ENCODE peak calls at places on chromosomes 2 and 18, in eight cellular contexts. U, R, P, Z, Y, W, N and Q are unnamed samples. For H3K9me3, the result is how much of the 10 kb centered on the place peaks cover.

GRCh38 chr2:223113161-223113560 is 61.2 kb downstream of the KCNE4 start:
- DNase-seq in U (no peak), R (no peak), P (no peak), Z (no peak), Y (peak), W (peak), N (no peak), Q (no peak)

GRCh38 chr2:176680916-176681315 is 411.7 kb downstream of the MTX2 start:
- DNase-seq in U (no peak), R (no peak), P (peak), Z (no peak), Y (peak), W (no peak), N (no peak), Q (peak)

GRCh38 chr18:23142285-23142929 is 7.1 kb downstream of the CABLES1 start:
- DNase-seq in U (no peak), R (no peak), P (no peak), Z (no peak), Y (peak), W (peak), N (no peak), Q (no peak)

GRCh38 chr2:190718652-190719526 is 70.0 kb downstream of the NAB1 start:
- DNase-seq in U (no peak), R (no peak), P (no peak), Z (no peak), Y (peak), W (peak), N (peak), Q (peak)

GRCh38 chr2:227163445-227163997 is 484 bp downstream of the COL4A4 start:
- DNase-seq in U (peak), R (no peak), P (no peak), Z (no peak), Y (peak), W (no peak), N (no peak), Q (no peak)

GRCh38 chr18:58038063-58038462 is 6.0 kb upstream of the NEDD4L start:
- DNase-seq in U (no peak), R (no peak), P (no peak), Z (no peak), Y (no peak), W (no peak), N (no peak), Q (peak)

GRCh38 chr2:45380131-45380836 is 230.8 kb downstream of the SRBD1 start:
- DNase-seq in U (no peak), R (no peak), P (peak), Z (no peak), Y (peak), W (peak), N (no peak), Q (no peak)

GRCh38 chr2:234241656-234242445 is 191.3 kb downstream of the SPP2 start:
- DNase-seq in U (peak), R (peak), P (peak), Z (no peak), Y (peak), W (peak), N (no peak), Q (no peak)

GRCh38 chr2:115122701-115123100 is 680.3 kb downstream of the DPP10 start:
- DNase-seq in U (no peak), R (no peak), P (no peak), Z (no peak), Y (no peak), W (no peak), N (no peak), Q (no peak)

GRCh38 chr2:85053802-85054201 is 79.4 kb upstream of the TCF7L1 start:
- DNase-seq in U (peak), R (no peak), P (no peak), Z (peak), Y (peak), W (peak), N (no peak), Q (no peak)

GRCh38 chr2:201348758-201349157 is 8.4 kb downstream of the FLACC1 start:
- DNase-seq in U (peak), R (no peak), P (no peak), Z (no peak), Y (no peak), W (no peak), N (no peak), Q (no peak)

GRCh38 chr2:237997521-237997920 is 30.7 kb downstream of the UBE2F start:
- DNase-seq in U (no peak), R (no peak), P (no peak), Z (no peak), Y (no peak), W (no peak), N (no peak), Q (no peak)

GRCh38 chr2:121052507-121052906 is 232.5 kb downstream of the TFCP2L1 start:
- DNase-seq in U (no peak), R (no peak), P (no peak), Z (no peak), Y (no peak), W (no peak), N (no peak), Q (no peak)

GRCh38 chr2:11830708-11831301 is 84.4 kb downstream of the LPIN1 start:
- DNase-seq in U (no peak), R (no peak), P (no peak), Z (peak), Y (no peak), W (no peak), N (no peak), Q (peak)
- H3K9ac ChIP-seq in U (no peak), R (no peak), P (peak), Z (no peak), Y (peak), W (peak), N (no peak), Q (peak)

GRCh38 chr18:35245719-35246317 is 5.0 kb downstream of the ZNF397 start:
- DNase-seq in U (no peak), R (no peak), P (no peak), Z (no peak), Y (no peak), W (no peak), N (no peak), Q (no peak)
- H3K9me3 ChIP-seq in U (under half), R (under half), P (under half), Z (under half), Y (under half), W (under half), N (under half), Q (half or more)

GRCh38 chr18:50307400-50307737 is 19.9 kb upstream of the CXXC1 start:
- DNase-seq in U (no peak), R (no peak), P (no peak), Z (no peak), Y (no peak), W (no peak), N (no peak), Q (no peak)
- H2AFZ ChIP-seq in U (peak), R (peak), P (peak), Z (peak), Y (peak), W (no peak), N (peak), Q (peak)

GRCh38 chr2:43101751-43102150 is 124.7 kb downstream of the ZFP36L2 start:
- DNase-seq in U (no peak), R (no peak), P (no peak), Z (no peak), Y (no peak), W (no peak), N (no peak), Q (no peak)
- H3K9ac ChIP-seq in U (no peak), R (peak), P (no peak), Z (no peak), Y (no peak), W (no peak), N (no peak), Q (no peak)

GRCh38 chr2:146801886-146802285 is 1042.9 kb upstream of the ACVR2A start:
- DNase-seq in U (no peak), R (no peak), P (no peak), Z (no peak), Y (no peak), W (peak), N (no peak), Q (no peak)
- H3K9me3 ChIP-seq in U (under half), R (under half), P (under half), Z (under half), Y (under half), W (under half), N (under half), Q (under half)

DNA sequence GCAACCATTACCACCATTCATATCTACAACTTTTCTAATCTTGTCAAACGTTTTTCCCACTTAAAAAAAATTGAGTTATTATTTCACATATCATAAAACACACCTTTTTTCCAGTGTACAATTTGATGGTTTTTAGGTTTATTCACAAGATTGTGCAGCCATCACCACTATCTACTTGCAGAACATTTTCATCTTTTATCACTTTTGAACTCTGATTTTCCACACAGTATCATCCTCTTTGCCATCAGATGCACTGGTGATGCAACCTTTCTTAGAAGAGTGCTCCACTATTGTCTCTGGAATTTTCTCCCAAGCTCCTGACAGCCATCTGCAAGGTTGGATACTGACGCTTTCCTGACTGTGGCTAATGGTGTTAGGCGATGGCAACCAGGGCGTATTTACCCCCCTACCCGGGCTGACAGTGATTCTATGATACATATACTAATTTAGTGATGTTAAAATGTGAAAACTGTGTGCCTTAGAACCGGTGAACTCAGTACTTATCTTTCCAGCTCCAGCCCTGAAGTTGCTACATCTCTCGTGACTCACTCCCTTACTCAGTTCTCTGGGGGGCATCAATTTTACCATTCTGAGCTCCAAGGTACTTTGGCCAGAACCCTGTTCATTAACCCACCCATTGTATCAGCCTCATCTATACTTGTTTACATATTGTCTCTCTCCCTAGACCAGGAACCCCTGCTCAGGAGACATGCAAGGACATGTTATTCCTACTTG is 105.4 kb upstream of the SPRED2 start:
- DNase-seq in U (no peak), R (no peak), P (peak), Z (no peak), Y (peak), W (no peak), N (no peak), Q (no peak)
- H2AFZ ChIP-seq in U (no peak), R (peak), P (no peak), Z (no peak), Y (peak), W (no peak), N (no peak), Q (no peak)

GRCh38 chr2:57371186-57371585 is 675.4 kb upstream of the VRK2 start:
- DNase-seq in U (no peak), R (no peak), P (no peak), Z (no peak), Y (peak), W (no peak), N (no peak), Q (no peak)

GRCh38 chr2:57373530-57373929 is 673.1 kb upstream of the VRK2 start:
- DNase-seq in U (no peak), R (no peak), P (peak), Z (no peak), Y (peak), W (peak), N (no peak), Q (no peak)

GRCh38 chr2:57368190-57368589 is 678.4 kb upstream of the VRK2 start:
- DNase-seq in U (no peak), R (no peak), P (no peak), Z (no peak), Y (no peak), W (no peak), N (no peak), Q (no peak)

GRCh38 chr2:57376985-57377384 is 669.6 kb upstream of the VRK2 start:
- DNase-seq in U (peak), R (no peak), P (no peak), Z (no peak), Y (peak), W (peak), N (no peak), Q (no peak)

GRCh38 chr2:57372237-57372962 is 674.2 kb upstream of the VRK2 start:
- DNase-seq in U (no peak), R (no peak), P (no peak), Z (no peak), Y (no peak), W (no peak), N (no peak), Q (no peak)
- H3K9ac ChIP-seq in U (no peak), R (no peak), P (no peak), Z (no peak), Y (no peak), W (no peak), N (no peak), Q (no peak)

GRCh38 chr2:239726631-239727181 is 298.4 kb downstream of the NDUFA10 start:
- DNase-seq in U (no peak), R (no peak), P (no peak), Z (no peak), Y (no peak), W (no peak), N (no peak), Q (no peak)
- H3K9me3 ChIP-seq in U (under half), R (under half), P (under half), Z (under half), Y (under half), W (under half), N (under half), Q (under half)